ENCODE peak calls at places on chromosomes 3 and 15, in nine cellular contexts. D, L, V, Q, N, K, B, G and F are unnamed samples.

GRCh38 chr3:75655501-75655904 is 8.6 kb upstream of the FRG2C start:
- DNase-seq in D (no peak), L (no peak), V (no peak), Q (no peak), N (no peak), K (no peak), B (no peak), G (no peak), F (no peak)

GRCh38 chr3:20066848-20067617 is 26.8 kb downstream of the KAT2B start:
- DNase-seq in D (no peak), L (peak), V (peak), Q (no peak), N (peak), K (no peak), B (no peak), G (no peak), F (no peak)

GRCh38 chr15:69305204-69305931 is 6.7 kb downstream of the PAQR5 start:
- DNase-seq in D (peak), L (peak), V (peak), Q (no peak), N (peak), K (no peak), B (no peak), G (no peak), F (no peak)

GRCh38 chr15:99076555-99077308 is 28.1 kb upstream of the SYNM start:
- DNase-seq in D (no peak), L (peak), V (peak), Q (peak), N (peak), K (peak), B (peak), G (peak), F (peak)

GRCh38 chr3:38121451-38121831 is 15.5 kb downstream of the ACAA1 start:
- DNase-seq in D (peak), L (no peak), V (no peak), Q (no peak), N (no peak), K (no peak), B (no peak), G (no peak), F (no peak)

GRCh38 chr3:16632395-16632794 is 27.2 kb upstream of the DAZL start:
- DNase-seq in D (no peak), L (no peak), V (no peak), Q (no peak), N (no peak), K (no peak), B (no peak), G (no peak), F (no peak)

GRCh38 chr3:52532517-52532837 is 1.2 kb downstream of the NT5DC2 start:
- DNase-seq in D (no peak), L (peak), V (peak), Q (no peak), N (peak), K (no peak), B (peak), G (no peak), F (no peak)

GRCh38 chr3:119677641-119677934 is 382 bp upstream of the COX17 start:
- DNase-seq in D (no peak), L (no peak), V (no peak), Q (no peak), N (no peak), K (no peak), B (no peak), G (no peak), F (no peak)

GRCh38 chr3:115007966-115008365 is 139.1 kb downstream of the ZBTB20 start:
- DNase-seq in D (no peak), L (no peak), V (no peak), Q (no peak), N (no peak), K (no peak), B (no peak), G (no peak), F (no peak)